ENCODE peak calls at places on chromosomes 3 and 15, in ten cellular contexts. E is MM.1S, I is body of pancreas, N is astrocyte of the spinal cord, Z is tibial nerve, T is pancreas, P is fibroblast of lung, A is left ventricle myocardium inferior, G is esophagus squamous epithelium, C is lower lobe of right lung. M is an unnamed sample.
A peak's percentile ranks its signal among the peaks of the same experiment; 100 is the strongest.

GRCh38 chr15:69869291-69869690 is 228.4 kb downstream of the TLE3 start:
- DNase-seq in E (no peak), I (no peak), N (no peak), Z (no peak), T (no peak), P (no peak), A (no peak), G (no peak), C (no peak), M (no peak)

GRCh38 chr15:35958021-35958420 is 412.1 kb upstream of the DPH6 start:
- DNase-seq in E (no peak), I (no peak), N (peak; percentile 43), Z (no peak), T (no peak), P (peak; percentile 89), A (no peak), G (no peak), C (no peak), M (peak; percentile 47)

GRCh38 chr3:66075281-66075680 is 36.6 kb upstream of the MAGI1 start:
- DNase-seq in E (no peak), I (no peak), N (peak; percentile 70), Z (no peak), T (no peak), P (peak; percentile 90), A (no peak), G (no peak), C (no peak), M (peak; percentile 59)

GRCh38 chr15:80636675-80637074 is 58.4 kb upstream of the ABHD17C start:
- DNase-seq in E (no peak), I (no peak), N (no peak), Z (no peak), T (no peak), P (no peak), A (no peak), G (no peak), C (no peak), M (peak; percentile 68)

GRCh38 chr15:35427496-35427895 is 118.5 kb downstream of the DPH6 start:
- DNase-seq in E (no peak), I (no peak), N (no peak), Z (no peak), T (no peak), P (no peak), A (no peak), G (no peak), C (no peak), M (no peak)

GRCh38 chr3:161339517-161340500 is 31.5 kb downstream of the SPTSSB start:
- DNase-seq in E (no peak), I (no peak), N (no peak), Z (no peak), T (no peak), P (peak; percentile 36), A (no peak), G (no peak), C (no peak), M (no peak)

GRCh38 chr3:170502297-170502696 is 83.6 kb downstream of the SLC7A14 start:
- DNase-seq in E (no peak), I (no peak), N (no peak), Z (peak; percentile 28), T (no peak), P (peak; percentile 59), A (peak; percentile 35), G (no peak), C (no peak), M (peak; percentile 17)

GRCh38 chr3:11803977-11804903 is 42.4 kb downstream of the TAMM41 start:
- DNase-seq in E (peak; percentile 69), I (peak; percentile 66), N (peak; percentile 46), Z (peak; percentile 27), T (no peak), P (peak; percentile 50), A (no peak), G (peak; percentile 3), C (peak; percentile 53), M (peak; percentile 75)

GRCh38 chr3:13579089-13579488 is 30.2 kb downstream of the FBLN2 start:
- DNase-seq in E (no peak), I (no peak), N (peak; percentile 73), Z (no peak), T (no peak), P (peak; percentile 78), A (no peak), G (no peak), C (no peak), M (peak; percentile 79)

GRCh38 chr3:73294532-73294931 is 233.1 kb downstream of the EBLN2 start:
- DNase-seq in E (no peak), I (no peak), N (no peak), Z (no peak), T (no peak), P (no peak), A (no peak), G (no peak), C (no peak), M (no peak)

GRCh38 chr3:152564454-152564853 is 270.5 kb upstream of the P2RY1 start:
- DNase-seq in E (no peak), I (no peak), N (no peak), Z (no peak), T (no peak), P (no peak), A (no peak), G (no peak), C (no peak), M (no peak)

GRCh38 chr15:77021803-77022381 is 27.0 kb downstream of the PSTPIP1 start:
- DNase-seq in E (peak; percentile 68), I (no peak), N (peak; percentile 36), Z (no peak), T (peak; percentile 29), P (peak; percentile 65), A (no peak), G (no peak), C (peak; percentile 44), M (no peak)

GRCh38 chr3:100449214-100449613 is 43.2 kb upstream of the TMEM45A start:
- DNase-seq in E (no peak), I (no peak), N (no peak), Z (no peak), T (no peak), P (no peak), A (no peak), G (no peak), C (no peak), M (no peak)

GRCh38 chr3:157088506-157089454 is 71.2 kb downstream of the CCNL1 start:
- DNase-seq in E (peak; percentile 99), I (peak; percentile 98), N (peak; percentile 98), Z (peak; percentile 93), T (peak; percentile 99), P (peak; percentile 94), A (peak; percentile 96), G (no peak), C (peak; percentile 96), M (peak; percentile 86)

GRCh38 chr3:188947401-188947982 is 224.3 kb upstream of the TPRG1 start:
- DNase-seq in E (no peak), I (peak; percentile 92), N (peak; percentile 93), Z (peak; percentile 74), T (peak; percentile 89), P (peak; percentile 81), A (peak; percentile 86), G (no peak), C (peak; percentile 88), M (peak; percentile 90)

GRCh38 chr15:47718474-47719440 is 1.5 kb downstream of the SEMA6D start:
- DNase-seq in E (no peak), I (peak; percentile 17), N (peak; percentile 35), Z (peak; percentile 38), T (peak; percentile 68), P (peak; percentile 15), A (no peak), G (no peak), C (no peak), M (peak; percentile 23)

GRCh38 chr3:22608721-22609120 is 594.4 kb upstream of the UBE2E2 start:
- DNase-seq in E (no peak), I (no peak), N (no peak), Z (no peak), T (no peak), P (no peak), A (no peak), G (no peak), C (no peak), M (no peak)

GRCh38 chr3:139113231-139113749 is 68.6 kb upstream of the PRR23C start:
- DNase-seq in E (no peak), I (no peak), N (no peak), Z (no peak), T (no peak), P (no peak), A (no peak), G (no peak), C (no peak), M (no peak)

GRCh38 chr15:52483712-52484111 is 45.0 kb downstream of the MYO5A start:
- DNase-seq in E (no peak), I (no peak), N (peak; percentile 70), Z (no peak), T (no peak), P (peak; percentile 82), A (no peak), G (no peak), C (no peak), M (peak; percentile 69)

GRCh38 chr3:195556390-195556789 is 13.3 kb upstream of the PPP1R2 start:
- DNase-seq in E (no peak), I (no peak), N (no peak), Z (no peak), T (no peak), P (no peak), A (no peak), G (no peak), C (no peak), M (peak; percentile 40)
- TF ChIP-seq CTCF in E (no peak), I (no peak), N (peak; percentile 40), Z (no peak), T (no peak), P (no peak), A (peak; percentile 44), G (no peak), C (peak; percentile 31), M (peak; percentile 39)

GRCh38 chr3:15050405-15051092 is 14.6 kb downstream of the MRPS25 start:
- DNase-seq in E (peak; percentile 61), I (no peak), N (no peak), Z (no peak), T (no peak), P (no peak), A (no peak), G (no peak), C (no peak), M (no peak)
- H3K4me3 ChIP-seq in E (no peak overlapping the region), I (no peak overlapping the region), N (no peak overlapping the region), Z (no peak overlapping the region), T (no peak overlapping the region), P (no peak overlapping the region), A (no peak overlapping the region), G (no peak overlapping the region), C (no peak overlapping the region), M (no peak overlapping the region)

DNA sequence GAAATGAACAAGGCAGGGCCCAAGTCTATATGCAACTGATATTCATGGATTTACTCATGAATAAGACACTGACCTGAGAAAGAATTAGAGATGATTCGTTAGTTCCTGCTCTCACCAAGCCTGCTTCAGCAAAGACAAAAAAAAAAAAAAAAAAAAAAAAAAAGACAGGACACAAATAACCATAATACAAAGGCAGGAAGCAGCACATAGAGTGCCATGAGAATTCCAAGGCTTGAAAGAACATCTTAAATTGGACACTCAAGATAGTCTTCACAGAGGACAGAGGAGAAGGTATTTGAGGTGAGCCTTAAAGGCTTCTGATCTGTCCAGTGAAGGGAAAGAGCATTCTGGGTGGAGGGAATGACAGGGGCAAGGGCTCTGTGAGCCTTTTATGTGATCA is 54.8 kb upstream of the NR2E3 start:
- DNase-seq in E (no peak), I (no peak), N (no peak), Z (no peak), T (no peak), P (no peak), A (no peak), G (no peak), C (no peak), M (peak; percentile 38)
- TF ChIP-seq CTCF in E (no peak), I (no peak), N (no peak), Z (no peak), T (no peak), P (no peak), A (no peak), G (no peak), C (no peak), M (no peak)

GRCh38 chr3:108661699-108662098 is 72.2 kb downstream of the DZIP3 start:
- DNase-seq in E (no peak), I (no peak), N (no peak), Z (no peak), T (no peak), P (no peak), A (no peak), G (no peak), C (no peak), M (no peak)
- H3K4me3 ChIP-seq in E (no peak overlapping the region), I (no peak overlapping the region), N (no peak overlapping the region), Z (no peak overlapping the region), T (no peak overlapping the region), P (no peak overlapping the region), A (no peak overlapping the region), G (peak overlapping the region; percentile 25), C (no peak overlapping the region), M (no peak overlapping the region)

M was measured in epithelial cell of esophagus.